ENCODE peak calls at places on chromosomes 1 and 21, in nine cellular contexts. One of them, this sample, is unnamed. For H3K36me3 and H3K27me3, the result is how much of the 10 kb centered on the place peaks cover.

GRCh38 chr1:214546076-214546475 is 5.3 kb downstream of the PTPN14 start:
- DNase-seq in CD8-positive, alpha-beta memory T cell: no peak
- DNase-seq in ovary: no peak
- DNase-seq in left ventricle myocardium inferior: no peak
- DNase-seq in neural progenitor cell: no peak
- DNase-seq in HCT116: no peak
- DNase-seq in IMR-90: no peak
- DNase-seq in hepatocyte: no peak
- DNase-seq in aorta: no peak
- DNase-seq in this sample: no peak

GRCh38 chr1:76680676-76681075 is 186.6 kb upstream of the ST6GALNAC5 start:
- DNase-seq in CD8-positive, alpha-beta memory T cell: no peak
- DNase-seq in ovary: no peak
- DNase-seq in left ventricle myocardium inferior: no peak
- DNase-seq in neural progenitor cell: peak
- DNase-seq in HCT116: no peak
- DNase-seq in IMR-90: no peak
- DNase-seq in hepatocyte: no peak
- DNase-seq in aorta: no peak
- DNase-seq in this sample: no peak

GRCh38 chr1:23742670-23743286 is 493 bp upstream of the ELOA start:
- DNase-seq in CD8-positive, alpha-beta memory T cell: no peak
- DNase-seq in ovary: no peak
- DNase-seq in left ventricle myocardium inferior: no peak
- DNase-seq in neural progenitor cell: no peak
- DNase-seq in HCT116: no peak
- DNase-seq in IMR-90: no peak
- DNase-seq in hepatocyte: no peak
- DNase-seq in aorta: peak
- DNase-seq in this sample: no peak

GRCh38 chr1:68010094-68010493 is 40.3 kb downstream of the DIRAS3 start:
- DNase-seq in CD8-positive, alpha-beta memory T cell: no peak
- DNase-seq in ovary: no peak
- DNase-seq in left ventricle myocardium inferior: no peak
- DNase-seq in neural progenitor cell: no peak
- DNase-seq in HCT116: peak
- DNase-seq in IMR-90: peak
- DNase-seq in hepatocyte: peak
- DNase-seq in aorta: no peak
- DNase-seq in this sample: no peak

GRCh38 chr1:14968251-14968812 is 185.2 kb upstream of the TMEM51 start:
- DNase-seq in CD8-positive, alpha-beta memory T cell: no peak
- DNase-seq in ovary: no peak
- DNase-seq in left ventricle myocardium inferior: peak
- DNase-seq in neural progenitor cell: peak
- DNase-seq in HCT116: no peak
- DNase-seq in IMR-90: peak
- DNase-seq in hepatocyte: peak
- DNase-seq in aorta: peak
- DNase-seq in this sample: no peak

GRCh38 chr1:113895961-113896360 is 8.6 kb upstream of the BCL2L15 start:
- DNase-seq in CD8-positive, alpha-beta memory T cell: no peak
- DNase-seq in ovary: no peak
- DNase-seq in left ventricle myocardium inferior: no peak
- DNase-seq in neural progenitor cell: no peak
- DNase-seq in HCT116: no peak
- DNase-seq in IMR-90: no peak
- DNase-seq in hepatocyte: no peak
- DNase-seq in aorta: no peak
- DNase-seq in this sample: no peak

GRCh38 chr1:196180847-196181593 is 427.2 kb downstream of the KCNT2 start:
- DNase-seq in CD8-positive, alpha-beta memory T cell: no peak
- DNase-seq in ovary: no peak
- DNase-seq in left ventricle myocardium inferior: no peak
- DNase-seq in neural progenitor cell: no peak
- DNase-seq in HCT116: peak
- DNase-seq in IMR-90: peak
- DNase-seq in hepatocyte: peak
- DNase-seq in aorta: no peak
- DNase-seq in this sample: no peak

GRCh38 chr1:61170328-61171238 is 88.2 kb downstream of the NFIA start:
- DNase-seq in CD8-positive, alpha-beta memory T cell: no peak
- DNase-seq in ovary: no peak
- DNase-seq in left ventricle myocardium inferior: no peak
- DNase-seq in neural progenitor cell: no peak
- DNase-seq in HCT116: peak
- DNase-seq in IMR-90: peak
- DNase-seq in hepatocyte: no peak
- DNase-seq in aorta: no peak
- DNase-seq in this sample: no peak

GRCh38 chr1:66552829-66553228 is 18.9 kb downstream of the SGIP1 start:
- DNase-seq in CD8-positive, alpha-beta memory T cell: no peak
- DNase-seq in ovary: no peak
- DNase-seq in left ventricle myocardium inferior: peak
- DNase-seq in neural progenitor cell: no peak
- DNase-seq in HCT116: no peak
- DNase-seq in IMR-90: no peak
- DNase-seq in hepatocyte: no peak
- DNase-seq in aorta: no peak
- DNase-seq in this sample: no peak

GRCh38 chr1:45442272-45442671 is 48.7 kb downstream of the TESK2 start:
- DNase-seq in CD8-positive, alpha-beta memory T cell: no peak
- DNase-seq in ovary: no peak
- DNase-seq in left ventricle myocardium inferior: no peak
- DNase-seq in neural progenitor cell: no peak
- DNase-seq in HCT116: no peak
- DNase-seq in IMR-90: peak
- DNase-seq in hepatocyte: no peak
- DNase-seq in aorta: no peak
- DNase-seq in this sample: no peak

GRCh38 chr1:235102993-235103411 is 25.6 kb downstream of the TOMM20 start:
- DNase-seq in CD8-positive, alpha-beta memory T cell: no peak
- DNase-seq in ovary: no peak
- DNase-seq in left ventricle myocardium inferior: no peak
- DNase-seq in neural progenitor cell: no peak
- DNase-seq in HCT116: no peak
- DNase-seq in IMR-90: no peak
- DNase-seq in hepatocyte: no peak
- DNase-seq in aorta: no peak
- DNase-seq in this sample: no peak

GRCh38 chr1:8396912-8397406 is 79.0 kb downstream of the SLC45A1 start:
- DNase-seq in CD8-positive, alpha-beta memory T cell: no peak
- DNase-seq in ovary: no peak
- DNase-seq in left ventricle myocardium inferior: no peak
- DNase-seq in neural progenitor cell: no peak
- DNase-seq in HCT116: no peak
- DNase-seq in IMR-90: peak
- DNase-seq in hepatocyte: peak
- DNase-seq in aorta: no peak
- DNase-seq in this sample: no peak
- H3K36me3 ChIP-seq in CD8-positive, alpha-beta memory T cell: under half
- H3K36me3 ChIP-seq in ovary: under half
- H3K36me3 ChIP-seq in left ventricle myocardium inferior: under half
- H3K36me3 ChIP-seq in neural progenitor cell: under half
- H3K36me3 ChIP-seq in HCT116: under half
- H3K36me3 ChIP-seq in IMR-90: under half
- H3K36me3 ChIP-seq in hepatocyte: under half
- H3K36me3 ChIP-seq in aorta: under half
- H3K36me3 ChIP-seq in this sample: under half

GRCh38 chr1:24992124-24992760 is 62.2 kb upstream of the RUNX3 start:
- DNase-seq in CD8-positive, alpha-beta memory T cell: no peak
- DNase-seq in ovary: no peak
- DNase-seq in left ventricle myocardium inferior: no peak
- DNase-seq in neural progenitor cell: no peak
- DNase-seq in HCT116: no peak
- DNase-seq in IMR-90: no peak
- DNase-seq in hepatocyte: no peak
- DNase-seq in aorta: peak
- DNase-seq in this sample: no peak
- H3K27me3 ChIP-seq in CD8-positive, alpha-beta memory T cell: under half
- H3K27me3 ChIP-seq in ovary: under half
- H3K27me3 ChIP-seq in left ventricle myocardium inferior: half or more
- H3K27me3 ChIP-seq in neural progenitor cell: under half
- H3K27me3 ChIP-seq in HCT116: under half
- H3K27me3 ChIP-seq in IMR-90: half or more
- H3K27me3 ChIP-seq in hepatocyte: under half
- H3K27me3 ChIP-seq in aorta: under half
- H3K27me3 ChIP-seq in this sample: under half

DNA sequence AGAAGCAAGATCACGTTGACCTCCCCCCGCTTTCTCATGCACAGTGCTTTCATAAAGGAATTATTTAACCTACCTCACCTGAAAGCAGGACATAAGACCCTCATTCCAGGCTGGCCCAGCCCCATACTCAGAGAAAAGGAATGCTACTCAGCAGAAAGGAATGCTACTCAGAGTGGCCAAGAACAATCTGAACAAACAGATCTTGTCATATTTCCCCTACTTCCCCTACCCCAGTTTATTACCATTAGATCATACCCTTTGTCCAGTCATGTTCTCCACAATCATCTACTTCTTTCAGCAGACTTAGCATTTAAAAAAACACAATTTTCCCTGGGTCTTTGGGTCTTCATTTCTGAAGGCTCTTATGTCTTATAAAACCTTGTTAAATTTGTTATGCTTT is 89.8 kb downstream of the SLC16A1 start:
- DNase-seq in CD8-positive, alpha-beta memory T cell: no peak
- DNase-seq in ovary: no peak
- DNase-seq in left ventricle myocardium inferior: no peak
- DNase-seq in neural progenitor cell: no peak
- DNase-seq in HCT116: no peak
- DNase-seq in IMR-90: peak
- DNase-seq in hepatocyte: peak
- DNase-seq in aorta: peak
- DNase-seq in this sample: no peak
- H3K27ac ChIP-seq in CD8-positive, alpha-beta memory T cell: no peak
- H3K27ac ChIP-seq in ovary: no peak
- H3K27ac ChIP-seq in left ventricle myocardium inferior: no peak
- H3K27ac ChIP-seq in neural progenitor cell: no peak
- H3K27ac ChIP-seq in HCT116: no peak
- H3K27ac ChIP-seq in IMR-90: no peak
- H3K27ac ChIP-seq in hepatocyte: peak
- H3K27ac ChIP-seq in aorta: no peak
- H3K27ac ChIP-seq in this sample: no peak

GRCh38 chr1:205169248-205169647 is 42.3 kb downstream of the DSTYK start:
- DNase-seq in CD8-positive, alpha-beta memory T cell: no peak
- DNase-seq in ovary: no peak
- DNase-seq in left ventricle myocardium inferior: no peak
- DNase-seq in neural progenitor cell: no peak
- DNase-seq in HCT116: no peak
- DNase-seq in IMR-90: no peak
- DNase-seq in hepatocyte: no peak
- DNase-seq in aorta: no peak
- DNase-seq in this sample: no peak

GRCh38 chr1:205172729-205173366 is 38.7 kb downstream of the DSTYK start:
- DNase-seq in CD8-positive, alpha-beta memory T cell: no peak
- DNase-seq in ovary: no peak
- DNase-seq in left ventricle myocardium inferior: no peak
- DNase-seq in neural progenitor cell: no peak
- DNase-seq in HCT116: peak
- DNase-seq in IMR-90: peak
- DNase-seq in hepatocyte: peak
- DNase-seq in aorta: no peak
- DNase-seq in this sample: no peak

GRCh38 chr1:205168291-205168690 is 43.2 kb downstream of the DSTYK start:
- DNase-seq in CD8-positive, alpha-beta memory T cell: no peak
- DNase-seq in ovary: no peak
- DNase-seq in left ventricle myocardium inferior: no peak
- DNase-seq in neural progenitor cell: no peak
- DNase-seq in HCT116: no peak
- DNase-seq in IMR-90: peak
- DNase-seq in hepatocyte: no peak
- DNase-seq in aorta: no peak
- DNase-seq in this sample: no peak

GRCh38 chr1:205170532-205171269 is 40.8 kb downstream of the DSTYK start:
- DNase-seq in CD8-positive, alpha-beta memory T cell: no peak
- DNase-seq in ovary: no peak
- DNase-seq in left ventricle myocardium inferior: no peak
- DNase-seq in neural progenitor cell: no peak
- DNase-seq in HCT116: no peak
- DNase-seq in IMR-90: no peak
- DNase-seq in hepatocyte: no peak
- DNase-seq in aorta: no peak
- DNase-seq in this sample: no peak

DNA sequence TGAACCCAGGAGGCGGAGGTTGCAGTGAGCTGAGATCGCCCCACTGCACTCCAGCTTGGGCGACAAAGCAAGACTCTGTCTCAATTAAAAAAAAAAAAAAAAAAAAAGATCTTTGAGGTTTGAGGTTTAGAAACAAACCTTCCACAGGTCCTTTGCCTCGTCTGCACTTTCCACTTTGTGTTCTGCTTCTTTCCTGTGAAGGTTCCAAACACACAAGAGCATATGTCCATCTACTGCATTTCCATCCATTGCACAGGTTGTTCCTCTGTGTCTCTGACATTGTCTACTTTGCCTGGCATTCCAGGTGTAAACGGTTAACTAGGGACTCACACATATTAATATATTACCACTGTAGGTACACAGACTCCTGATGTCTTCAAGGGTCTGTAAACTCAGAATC is 40.1 kb downstream of the DSTYK start:
- DNase-seq in CD8-positive, alpha-beta memory T cell: no peak
- DNase-seq in ovary: no peak
- DNase-seq in left ventricle myocardium inferior: no peak
- DNase-seq in neural progenitor cell: no peak
- DNase-seq in HCT116: no peak
- DNase-seq in IMR-90: no peak
- DNase-seq in hepatocyte: no peak
- DNase-seq in aorta: no peak
- DNase-seq in this sample: no peak
- H3K36me3 ChIP-seq in CD8-positive, alpha-beta memory T cell: under half
- H3K36me3 ChIP-seq in ovary: under half
- H3K36me3 ChIP-seq in left ventricle myocardium inferior: under half
- H3K36me3 ChIP-seq in neural progenitor cell: under half
- H3K36me3 ChIP-seq in HCT116: under half
- H3K36me3 ChIP-seq in IMR-90: under half
- H3K36me3 ChIP-seq in hepatocyte: under half
- H3K36me3 ChIP-seq in aorta: under half
- H3K36me3 ChIP-seq in this sample: under half

GRCh38 chr21:46431884-46432488 is 26.7 kb upstream of the DIP2A start:
- DNase-seq in CD8-positive, alpha-beta memory T cell: peak
- DNase-seq in ovary: no peak
- DNase-seq in left ventricle myocardium inferior: no peak
- DNase-seq in neural progenitor cell: no peak
- DNase-seq in HCT116: no peak
- DNase-seq in IMR-90: no peak
- DNase-seq in hepatocyte: no peak
- DNase-seq in aorta: no peak
- DNase-seq in this sample: no peak
- H3K27me3 ChIP-seq in CD8-positive, alpha-beta memory T cell: under half
- H3K27me3 ChIP-seq in ovary: under half
- H3K27me3 ChIP-seq in left ventricle myocardium inferior: under half
- H3K27me3 ChIP-seq in neural progenitor cell: under half
- H3K27me3 ChIP-seq in HCT116: under half
- H3K27me3 ChIP-seq in IMR-90: under half
- H3K27me3 ChIP-seq in hepatocyte: under half
- H3K27me3 ChIP-seq in aorta: under half
- H3K27me3 ChIP-seq in this sample: under half

This sample was measured in left lung.